ENCODE peak calls at places on chromosomes 16 and 17, in four cellular contexts. S is DND-41; J is activated CD4-positive, alpha-beta T cell treated with anti-CD3 and anti-CD28 coated beads for 48 hours; Q is T-helper 2 cell. T is an unnamed sample.

GRCh38 chr17:14303343-14304221 is 2.7 kb downstream of the HS3ST3B1 start:
- DNase-seq in S (no peak), J (peak), Q (peak), T (no peak)

GRCh38 chr16:50491516-50491915 is 56.7 kb upstream of the NKD1 start:
- DNase-seq in S (no peak), J (no peak), Q (no peak), T (no peak)

GRCh38 chr16:1030381-1030901 is 42.1 kb upstream of the SSTR5 start:
- DNase-seq in S (no peak), J (no peak), Q (no peak), T (no peak)

GRCh38 chr17:34740516-34740915 is 161.1 kb downstream of the TMEM132E start:
- DNase-seq in S (no peak), J (no peak), Q (no peak), T (no peak)

GRCh38 chr16:86663691-86664517 is 85.6 kb downstream of the FOXL1 start:
- DNase-seq in S (no peak), J (peak), Q (no peak), T (no peak)

GRCh38 chr17:16918443-16918842 is 53.5 kb downstream of the TNFRSF13B start:
- DNase-seq in S (no peak), J (no peak), Q (no peak), T (no peak)

GRCh38 chr17:37742114-37742761 is 2.6 kb downstream of the HNF1B start:
- DNase-seq in S (no peak), J (peak), Q (no peak), T (no peak)

GRCh38 chr16:30382398-30383015 is at the start of gene SEPTIN1:
- DNase-seq in S (peak), J (peak), Q (peak), T (peak)

GRCh38 chr17:42659079-42659931 is at the start of gene TUBG2:
- DNase-seq in S (peak), J (peak), Q (peak), T (peak)

GRCh38 chr16:10972108-10972955 is 28.0 kb downstream of the CLEC16A start:
- DNase-seq in S (no peak), J (no peak), Q (no peak), T (no peak)

GRCh38 chr17:73261952-73262675 is 434 bp upstream of the CPSF4L start:
- DNase-seq in S (no peak), J (no peak), Q (no peak), T (no peak)

GRCh38 chr17:43766413-43767052 is 7.9 kb upstream of the SOST start:
- DNase-seq in S (peak), J (peak), Q (no peak), T (peak)

GRCh38 chr17:2218426-2218825 is 85.2 kb downstream of the SMG6 start:
- DNase-seq in S (no peak), J (no peak), Q (no peak), T (no peak)

GRCh38 chr17:76281573-76282371 is 16.6 kb downstream of the UBALD2 start:
- DNase-seq in S (no peak), J (no peak), Q (no peak), T (no peak)

GRCh38 chr17:80978499-80979497 is 12.8 kb upstream of the CHMP6 start:
- DNase-seq in S (no peak), J (no peak), Q (no peak), T (no peak)

GRCh38 chr16:85975421-85976100 is 76.6 kb downstream of the IRF8 start:
- DNase-seq in S (no peak), J (no peak), Q (no peak), T (no peak)

GRCh38 chr16:78563905-78564304 is 464.5 kb downstream of the WWOX start:
- DNase-seq in S (no peak), J (no peak), Q (no peak), T (no peak)

GRCh38 chr17:5901731-5902660 is 168.2 kb upstream of the WSCD1 start:
- DNase-seq in S (no peak), J (no peak), Q (no peak), T (no peak)

GRCh38 chr17:3964203-3965122 is at the start of gene ATP2A3:
- DNase-seq in S (peak), J (peak), Q (peak), T (peak)

GRCh38 chr16:28538733-28539596 is at the start of gene NUPR1:
- DNase-seq in S (no peak), J (no peak), Q (no peak), T (no peak)

GRCh38 chr17:41985919-41986318 is 19.3 kb downstream of the CNP start:
- DNase-seq in S (no peak), J (no peak), Q (no peak), T (no peak)

GRCh38 chr17:32755045-32755805 is 121.7 kb downstream of the MYO1D start:
- DNase-seq in S (no peak), J (no peak), Q (peak), T (no peak)

GRCh38 chr16:10729649-10730048 is 14.0 kb upstream of the NUBP1 start:
- DNase-seq in S (no peak), J (no peak), Q (no peak), T (no peak)

GRCh38 chr16:51245306-51245705 is 94.2 kb upstream of the SALL1 start:
- DNase-seq in S (no peak), J (no peak), Q (no peak), T (no peak)

GRCh38 chr16:576197-576822 is 6.5 kb downstream of the PIGQ start:
- DNase-seq in S (no peak), J (no peak), Q (no peak), T (no peak)

GRCh38 chr17:81556175-81556691 is 4.1 kb upstream of the FAAP100 start:
- DNase-seq in S (no peak), J (no peak), Q (no peak), T (no peak)

GRCh38 chr16:22692034-22692433 is 121.9 kb upstream of the HS3ST2 start:
- DNase-seq in S (no peak), J (no peak), Q (no peak), T (no peak)

GRCh38 chr16:22372882-22373661 is 1.3 kb downstream of the CDR2 start:
- DNase-seq in S (peak), J (no peak), Q (no peak), T (no peak)

GRCh38 chr16:77657016-77657415 is 65.3 kb upstream of the NUDT7 start:
- DNase-seq in S (no peak), J (peak), Q (no peak), T (no peak)

GRCh38 chr16:79171504-79172240 is 428.9 kb downstream of the MAF start:
- DNase-seq in S (no peak), J (no peak), Q (no peak), T (no peak)

T was measured in T-helper 17 cell.